ENCODE peak calls at places on chromosome 3, in seven cellular contexts. Q, Y, B, X, T, D and G are unnamed samples.

GRCh38 chr3:25437953-25438352 is 9.9 kb downstream of the RARB start:
- DNase-seq in Q (no peak), Y (no peak), B (no peak), X (no peak), T (no peak), D (no peak), G (no peak)

GRCh38 chr3:107235193-107235922 is 141.9 kb upstream of the CCDC54 start:
- DNase-seq in Q (no peak), Y (no peak), B (no peak), X (peak), T (no peak), D (no peak), G (no peak)

GRCh38 chr3:8538904-8539303 is 37.3 kb downstream of the LMCD1 start:
- DNase-seq in Q (no peak), Y (no peak), B (no peak), X (no peak), T (no peak), D (no peak), G (no peak)

GRCh38 chr3:17118771-17119170 is 234.0 kb downstream of the PLCL2 start:
- DNase-seq in Q (no peak), Y (no peak), B (no peak), X (no peak), T (no peak), D (no peak), G (no peak)

GRCh38 chr3:40173291-40173710 is 136.2 kb upstream of the EIF1B start:
- DNase-seq in Q (no peak), Y (peak), B (no peak), X (no peak), T (no peak), D (no peak), G (no peak)

GRCh38 chr3:58973796-58974195 is 76.0 kb downstream of the CFAP20DC start:
- DNase-seq in Q (no peak), Y (no peak), B (no peak), X (no peak), T (no peak), D (no peak), G (no peak)

GRCh38 chr3:128983293-128984069 is 10.4 kb downstream of the CFAP92 start:
- DNase-seq in Q (no peak), Y (no peak), B (no peak), X (no peak), T (no peak), D (no peak), G (no peak)

GRCh38 chr3:192091831-192092230 is 630.9 kb downstream of the PYDC2 start:
- DNase-seq in Q (no peak), Y (no peak), B (no peak), X (no peak), T (no peak), D (no peak), G (no peak)

GRCh38 chr3:10448544-10448943 is 56.8 kb downstream of the ATP2B2 start:
- DNase-seq in Q (no peak), Y (no peak), B (no peak), X (no peak), T (no peak), D (no peak), G (no peak)

GRCh38 chr3:32432711-32433530 is 41.3 kb downstream of the CMTM7 start:
- DNase-seq in Q (no peak), Y (no peak), B (peak), X (no peak), T (no peak), D (no peak), G (no peak)

GRCh38 chr3:141998674-141999290 is 122.3 kb downstream of the ATP1B3 start:
- DNase-seq in Q (no peak), Y (no peak), B (peak), X (peak), T (no peak), D (peak), G (no peak)

GRCh38 chr3:47961815-47962606 is 54.2 kb downstream of the MAP4 start:
- DNase-seq in Q (no peak), Y (no peak), B (peak), X (peak), T (no peak), D (no peak), G (no peak)

GRCh38 chr3:156614642-156615511 is 59.5 kb upstream of the TIPARP start:
- DNase-seq in Q (no peak), Y (no peak), B (no peak), X (peak), T (no peak), D (peak), G (no peak)

GRCh38 chr3:23264413-23264812 is 61.3 kb downstream of the UBE2E2 start:
- DNase-seq in Q (no peak), Y (no peak), B (no peak), X (no peak), T (peak), D (no peak), G (no peak)

GRCh38 chr3:5411786-5412185 is 224.3 kb downstream of the EDEM1 start:
- DNase-seq in Q (no peak), Y (no peak), B (no peak), X (no peak), T (no peak), D (no peak), G (no peak)

GRCh38 chr3:165983284-165983683 is 146.1 kb upstream of the BCHE start:
- DNase-seq in Q (no peak), Y (no peak), B (no peak), X (no peak), T (no peak), D (no peak), G (no peak)

GRCh38 chr3:55364426-55364825 is 122.7 kb downstream of the WNT5A start:
- DNase-seq in Q (no peak), Y (no peak), B (no peak), X (no peak), T (no peak), D (no peak), G (no peak)

GRCh38 chr3:150721285-150722130 is 17.8 kb upstream of the ERICH6 start:
- DNase-seq in Q (no peak), Y (no peak), B (peak), X (peak), T (peak), D (peak), G (no peak)

GRCh38 chr3:129650256-129650872 is 43.9 kb upstream of the PLXND1 start:
- DNase-seq in Q (peak), Y (peak), B (peak), X (peak), T (no peak), D (peak), G (no peak)

GRCh38 chr3:194035406-194036138 is 100.4 kb upstream of the HES1 start:
- DNase-seq in Q (no peak), Y (no peak), B (no peak), X (no peak), T (no peak), D (no peak), G (no peak)

GRCh38 chr3:32347286-32348125 is 44.1 kb upstream of the CMTM7 start:
- DNase-seq in Q (no peak), Y (no peak), B (no peak), X (no peak), T (no peak), D (peak), G (no peak)

GRCh38 chr3:113255854-113256615 is 44.7 kb downstream of the BOC start:
- DNase-seq in Q (no peak), Y (no peak), B (no peak), X (no peak), T (no peak), D (no peak), G (no peak)

GRCh38 chr3:140572334-140572733 is 105.5 kb upstream of the TRIM42 start:
- DNase-seq in Q (no peak), Y (no peak), B (no peak), X (no peak), T (no peak), D (no peak), G (no peak)

GRCh38 chr3:33218446-33219174 is at the start of gene SUSD5:
- DNase-seq in Q (no peak), Y (peak), B (no peak), X (peak), T (no peak), D (peak), G (no peak)

GRCh38 chr3:71311320-71312046 is 272.0 kb downstream of the FOXP1 start:
- DNase-seq in Q (no peak), Y (no peak), B (no peak), X (no peak), T (no peak), D (no peak), G (no peak)

GRCh38 chr3:115877647-115877934 is 254.3 kb downstream of the GAP43 start:
- DNase-seq in Q (no peak), Y (no peak), B (no peak), X (no peak), T (no peak), D (no peak), G (no peak)

GRCh38 chr3:39668420-39668819 is 141.0 kb upstream of the MYRIP start:
- DNase-seq in Q (no peak), Y (no peak), B (no peak), X (peak), T (peak), D (peak), G (no peak)

GRCh38 chr3:34056951-34057390 is 258.5 kb downstream of the PDCD6IP start:
- DNase-seq in Q (no peak), Y (no peak), B (no peak), X (no peak), T (no peak), D (no peak), G (no peak)

GRCh38 chr3:130894130-130894872 is 417 bp downstream of the ATP2C1 start:
- DNase-seq in Q (peak), Y (peak), B (peak), X (peak), T (no peak), D (peak), G (peak)

GRCh38 chr3:30693470-30694120 is 87.2 kb downstream of the TGFBR2 start:
- DNase-seq in Q (no peak), Y (no peak), B (peak), X (peak), T (peak), D (peak), G (peak)

GRCh38 chr3:183275418-183275817 is 22.4 kb downstream of the B3GNT5 start:
- DNase-seq in Q (no peak), Y (no peak), B (peak), X (peak), T (no peak), D (no peak), G (no peak)

GRCh38 chr3:13105851-13106250 is 32.6 kb upstream of the IQSEC1 start:
- DNase-seq in Q (peak), Y (no peak), B (no peak), X (no peak), T (no peak), D (no peak), G (no peak)

GRCh38 chr3:10702961-10703740 is 112.9 kb upstream of the SLC6A11 start:
- DNase-seq in Q (no peak), Y (peak), B (no peak), X (peak), T (no peak), D (peak), G (no peak)

GRCh38 chr3:156837130-156837529 is 11.0 kb downstream of the LEKR1 start:
- DNase-seq in Q (no peak), Y (no peak), B (no peak), X (no peak), T (no peak), D (no peak), G (no peak)

DNA sequence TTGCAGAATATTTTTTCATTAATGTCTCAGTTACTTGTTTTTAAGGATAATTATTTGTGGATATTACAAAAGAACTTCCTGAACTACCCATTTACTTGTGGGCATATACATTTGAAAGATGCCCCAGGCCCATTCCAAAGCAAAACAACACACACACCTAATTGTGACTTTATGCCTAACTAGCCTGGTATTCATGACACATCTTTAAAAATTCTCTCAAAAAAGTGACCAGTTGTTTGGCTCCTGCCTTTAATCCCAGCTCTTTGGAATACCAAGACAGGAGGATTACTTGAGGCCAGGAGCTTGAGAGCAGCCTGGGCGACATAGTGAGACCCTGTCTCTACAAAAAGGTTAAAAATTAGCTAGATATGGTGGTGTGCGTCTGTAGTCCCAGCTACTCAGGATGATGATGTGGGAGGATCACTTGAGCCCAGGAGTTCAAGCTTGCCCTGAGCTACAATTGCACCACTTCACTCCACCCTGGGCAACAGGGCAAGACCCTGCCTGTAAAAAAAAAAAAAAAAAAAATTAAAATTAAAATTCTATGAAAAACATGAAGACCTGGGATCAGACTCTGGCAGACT is 51.7 kb upstream of the SLC4A7 start:
- DNase-seq in Q (no peak), Y (no peak), B (no peak), X (no peak), T (no peak), D (no peak), G (no peak)
- H3K27ac ChIP-seq in Q (peak), Y (no peak), B (no peak), X (no peak), T (peak), D (no peak), G (no peak)

GRCh38 chr3:86793786-86794185 is 197.2 kb downstream of the VGLL3 start:
- DNase-seq in Q (no peak), Y (no peak), B (no peak), X (peak), T (peak), D (peak), G (no peak)
- H3K27ac ChIP-seq in Q (peak), Y (no peak), B (no peak), X (no peak), T (peak), D (no peak), G (no peak)

DNA sequence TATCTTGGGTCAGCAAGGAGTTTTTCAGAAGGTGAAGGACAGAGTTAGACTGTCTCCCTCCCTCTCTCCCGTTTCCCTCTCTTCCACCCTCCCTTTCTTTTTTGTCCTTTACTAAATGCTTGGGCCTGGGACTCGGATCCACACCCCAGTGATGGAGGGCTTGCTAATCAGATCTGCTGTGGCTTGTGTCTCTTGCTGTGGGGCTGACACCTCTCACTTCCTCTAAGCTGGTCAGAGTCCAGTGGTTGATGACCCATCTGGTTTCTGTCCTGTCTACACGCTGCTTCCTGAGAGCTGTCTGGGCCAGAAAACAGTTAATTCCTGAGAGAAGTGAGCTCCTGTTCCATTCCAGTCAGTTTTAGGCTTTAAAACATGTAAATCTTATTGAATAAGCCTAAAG is 849 bp downstream of the TRAK1 start:
- DNase-seq in Q (no peak), Y (no peak), B (no peak), X (no peak), T (no peak), D (no peak), G (no peak)
- H3K27ac ChIP-seq in Q (peak), Y (no peak), B (no peak), X (no peak), T (no peak), D (no peak), G (no peak)

GRCh38 chr3:126749547-126749875 is 45.5 kb downstream of the CHCHD6 start:
- DNase-seq in Q (no peak), Y (no peak), B (no peak), X (no peak), T (no peak), D (no peak), G (no peak)

GRCh38 chr3:126747768-126748167 is 43.7 kb downstream of the CHCHD6 start:
- DNase-seq in Q (peak), Y (no peak), B (no peak), X (no peak), T (no peak), D (peak), G (no peak)

GRCh38 chr3:126750760-126751129 is 46.7 kb downstream of the CHCHD6 start:
- DNase-seq in Q (no peak), Y (no peak), B (no peak), X (no peak), T (no peak), D (peak), G (no peak)

GRCh38 chr3:126749931-126750759 is 46.1 kb downstream of the CHCHD6 start:
- DNase-seq in Q (no peak), Y (no peak), B (no peak), X (no peak), T (no peak), D (no peak), G (no peak)

GRCh38 chr3:126748701-126749546 is 44.9 kb downstream of the CHCHD6 start:
- DNase-seq in Q (no peak), Y (no peak), B (no peak), X (no peak), T (no peak), D (peak), G (no peak)
- H3K27ac ChIP-seq in Q (no peak), Y (no peak), B (no peak), X (no peak), T (no peak), D (peak), G (no peak)

DNA sequence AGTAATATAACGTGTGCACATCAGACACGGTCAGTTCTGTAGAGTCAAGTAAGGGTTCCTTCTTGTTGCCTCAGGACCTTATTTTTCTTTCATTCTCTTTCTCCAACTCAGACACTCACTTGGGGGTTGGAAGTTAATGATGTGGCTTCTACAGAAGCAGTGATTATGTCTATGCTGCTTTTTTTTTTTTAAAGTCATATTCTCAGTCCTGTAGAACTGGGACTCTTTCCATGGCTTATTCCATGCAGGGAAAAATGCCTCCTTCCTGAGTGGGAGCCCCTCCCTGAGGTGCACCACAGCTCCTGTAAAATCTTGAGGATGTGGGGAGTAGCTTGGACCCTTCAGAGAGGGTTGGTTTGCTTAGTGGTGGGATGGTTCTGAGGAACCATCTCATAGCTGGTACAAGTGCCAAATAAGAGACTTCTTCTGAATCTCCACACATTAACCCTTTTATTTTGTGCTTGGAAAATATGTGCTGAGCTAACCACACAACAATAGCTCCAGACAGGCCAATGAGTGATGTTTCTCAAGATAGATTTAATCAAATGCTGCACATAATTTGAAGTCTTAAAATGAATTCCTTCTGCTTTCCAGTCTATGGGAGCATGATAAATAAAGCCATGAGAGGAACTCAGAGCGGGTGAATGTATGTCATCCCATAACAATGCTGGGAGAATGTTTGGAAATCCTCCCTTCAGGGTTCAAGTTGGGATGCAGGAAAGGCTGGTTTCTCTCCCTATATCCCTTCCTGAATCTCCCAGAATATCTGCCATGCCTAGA is 23.3 kb upstream of the FSTL1 start:
- DNase-seq in Q (no peak), Y (no peak), B (no peak), X (no peak), T (no peak), D (no peak), G (no peak)
- H3K27ac ChIP-seq in Q (no peak), Y (no peak), B (no peak), X (no peak), T (no peak), D (no peak), G (no peak)

GRCh38 chr3:172291650-172292049 is 156.6 kb downstream of the GHSR start:
- DNase-seq in Q (no peak), Y (no peak), B (no peak), X (no peak), T (no peak), D (peak), G (no peak)

GRCh38 chr3:172290457-172290856 is 157.8 kb downstream of the GHSR start:
- DNase-seq in Q (no peak), Y (no peak), B (no peak), X (no peak), T (no peak), D (no peak), G (no peak)

GRCh38 chr3:172292422-172292821 is 155.8 kb downstream of the GHSR start:
- DNase-seq in Q (no peak), Y (no peak), B (no peak), X (no peak), T (no peak), D (no peak), G (no peak)

GRCh38 chr3:172294238-172294806 is 153.9 kb downstream of the GHSR start:
- DNase-seq in Q (no peak), Y (no peak), B (no peak), X (no peak), T (no peak), D (no peak), G (no peak)

DNA sequence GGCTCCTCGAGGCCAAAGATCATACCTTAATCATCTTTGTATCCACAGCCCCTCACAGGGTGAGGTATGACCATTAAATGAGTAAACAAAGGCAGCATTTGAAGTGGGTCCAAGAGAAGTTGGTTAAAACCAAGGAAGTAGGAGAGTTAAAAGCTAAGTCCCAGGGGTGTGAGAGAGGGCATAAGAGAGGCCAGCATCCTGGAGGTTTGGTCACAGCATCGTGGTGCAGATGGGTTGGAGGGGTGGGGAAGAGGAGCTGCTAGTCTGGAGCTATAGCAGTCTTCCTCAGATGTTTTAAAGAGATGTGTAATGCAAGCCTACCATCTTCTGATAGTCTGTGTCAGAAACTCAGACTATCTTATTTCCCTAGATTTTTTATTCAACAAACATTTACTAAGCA is 155.2 kb downstream of the GHSR start:
- DNase-seq in Q (no peak), Y (no peak), B (no peak), X (no peak), T (no peak), D (no peak), G (no peak)
- H3K27ac ChIP-seq in Q (no peak), Y (no peak), B (no peak), X (no peak), T (no peak), D (peak), G (no peak)